ENCODE peak calls at places on chromosomes 16 and 17, in six cellular contexts. U is nucleus accumbens, C is T47D, E is EH, L is GM13977, X is sciatic nerve. W is an unnamed sample.

GRCh38 chr17:75242461-75243042 is 18.9 kb downstream of the GGA3 start:
- DNase-seq in U (no peak), C (no peak), E (no peak), L (no peak), X (no peak), W (peak; percentile 50)

GRCh38 chr17:71765437-71765836 is 355.4 kb upstream of the SOX9 start:
- DNase-seq in U (no peak), C (no peak), E (peak; percentile 4), L (no peak), X (no peak), W (no peak)

GRCh38 chr17:15921640-15922039 is 23.3 kb upstream of the ADORA2B start:
- DNase-seq in U (no peak), C (no peak), E (no peak), L (no peak), X (no peak), W (no peak)

GRCh38 chr16:80803341-80804060 is 897 bp downstream of the CDYL2 start:
- DNase-seq in U (no peak), C (peak; percentile 51), E (peak; percentile 41), L (peak; percentile 75), X (peak; percentile 55), W (peak; percentile 75)

GRCh38 chr16:85141491-85142128 is 29.3 kb upstream of the CIBAR2 start:
- DNase-seq in U (no peak), C (no peak), E (no peak), L (no peak), X (no peak), W (no peak)

GRCh38 chr16:84198401-84198800 is 7.4 kb downstream of the ADAD2 start:
- DNase-seq in U (no peak), C (no peak), E (peak; percentile 68), L (no peak), X (no peak), W (no peak)

GRCh38 chr16:54175552-54176375 is 110.8 kb downstream of the IRX3 start:
- DNase-seq in U (no peak), C (peak; percentile 51), E (peak; percentile 5), L (no peak), X (no peak), W (no peak)

GRCh38 chr16:30557397-30557949 is 701 bp downstream of the ZNF764 start:
- DNase-seq in U (no peak), C (no peak), E (peak; percentile 13), L (no peak), X (no peak), W (peak; percentile 60)

GRCh38 chr17:18129041-18129502 is 20.5 kb downstream of the MYO15A start:
- DNase-seq in U (no peak), C (peak; percentile 98), E (peak; percentile 60), L (no peak), X (no peak), W (no peak)

GRCh38 chr17:80889897-80890550 is 101.6 kb upstream of the CHMP6 start:
- DNase-seq in U (no peak), C (no peak), E (no peak), L (no peak), X (no peak), W (no peak)

GRCh38 chr16:26877421-26877820 is 189.3 kb upstream of the C16orf82 start:
- DNase-seq in U (no peak), C (no peak), E (no peak), L (no peak), X (no peak), W (no peak)

W was measured in GM20000.